ENCODE peak calls at places on chromosome 20, in five cellular contexts. K, D, B, J and U are unnamed samples.

GRCh38 chr20:43833511-43834395 is 80.9 kb upstream of the TOX2 start:
- DNase-seq in K (no peak), D (no peak), B (no peak), J (no peak), U (no peak)

GRCh38 chr20:10551732-10552724 is 116.9 kb downstream of the SLX4IP start:
- DNase-seq in K (no peak), D (peak), B (no peak), J (peak), U (no peak)

GRCh38 chr20:57022306-57022705 is 244.1 kb downstream of the BMP7 start:
- DNase-seq in K (no peak), D (peak), B (no peak), J (peak), U (peak)

GRCh38 chr20:48329676-48330644 is 497.8 kb downstream of the PREX1 start:
- DNase-seq in K (peak), D (peak), B (no peak), J (peak), U (peak)

GRCh38 chr20:56247954-56248782 is at the start of gene MC3R:
- DNase-seq in K (peak), D (peak), B (no peak), J (peak), U (peak)

GRCh38 chr20:48405909-48406308 is 421.9 kb downstream of the PREX1 start:
- DNase-seq in K (peak), D (peak), B (no peak), J (no peak), U (no peak)

GRCh38 chr20:49636447-49636846 is 68.5 kb upstream of the PTGIS start:
- DNase-seq in K (no peak), D (no peak), B (no peak), J (no peak), U (no peak)

GRCh38 chr20:61285691-61286090 is 33.6 kb downstream of the CDH4 start:
- DNase-seq in K (no peak), D (no peak), B (no peak), J (no peak), U (no peak)

GRCh38 chr20:58174708-58175287 is 53.7 kb downstream of the ANKRD60 start:
- DNase-seq in K (no peak), D (no peak), B (no peak), J (no peak), U (no peak)

GRCh38 chr20:2163312-2163711 is 61.7 kb downstream of the STK35 start:
- DNase-seq in K (no peak), D (no peak), B (no peak), J (no peak), U (no peak)

GRCh38 chr20:18805881-18806280 is 7.7 kb upstream of the SCP2D1 start:
- DNase-seq in K (no peak), D (no peak), B (no peak), J (no peak), U (no peak)

GRCh38 chr20:44858959-44859358 is 26.5 kb upstream of the YWHAB start:
- DNase-seq in K (no peak), D (peak), B (no peak), J (no peak), U (peak)

GRCh38 chr20:20201639-20202038 is 149.3 kb downstream of the CFAP61 start:
- DNase-seq in K (no peak), D (no peak), B (no peak), J (no peak), U (no peak)

GRCh38 chr20:54254596-54254995 is 46.7 kb downstream of the PFDN4 start:
- DNase-seq in K (no peak), D (no peak), B (no peak), J (no peak), U (no peak)

GRCh38 chr20:44650777-44651493 is 564 bp downstream of the ADA start:
- DNase-seq in K (no peak), D (no peak), B (no peak), J (no peak), U (no peak)

GRCh38 chr20:56610098-56610497 is 19.0 kb upstream of the TFAP2C start:
- DNase-seq in K (no peak), D (no peak), B (no peak), J (no peak), U (no peak)

GRCh38 chr20:44745560-44746366 is at the start of gene KCNK15:
- DNase-seq in K (no peak), D (peak), B (no peak), J (no peak), U (no peak)

GRCh38 chr20:46557231-46557956 is 6.9 kb upstream of the OCSTAMP start:
- DNase-seq in K (no peak), D (no peak), B (no peak), J (no peak), U (no peak)

GRCh38 chr20:33626190-33626589 is 35.9 kb upstream of the C20orf144 start:
- DNase-seq in K (no peak), D (no peak), B (no peak), J (no peak), U (no peak)

GRCh38 chr20:44019638-44020335 is 105.1 kb downstream of the TOX2 start:
- DNase-seq in K (no peak), D (no peak), B (no peak), J (no peak), U (no peak)

GRCh38 chr20:47352332-47353223 is 3.9 kb downstream of the ZMYND8 start:
- DNase-seq in K (no peak), D (no peak), B (no peak), J (no peak), U (peak)

GRCh38 chr20:61608275-61609085 is 356.4 kb downstream of the CDH4 start:
- DNase-seq in K (peak), D (peak), B (no peak), J (no peak), U (no peak)

GRCh38 chr20:49399329-49399728 is 83.1 kb downstream of the KCNB1 start:
- DNase-seq in K (no peak), D (no peak), B (no peak), J (no peak), U (no peak)

GRCh38 chr20:37897008-37897548 is 5.8 kb upstream of the VSTM2L start:
- DNase-seq in K (no peak), D (peak), B (no peak), J (no peak), U (no peak)

GRCh38 chr20:43681468-43681942 is 14.6 kb downstream of the MYBL2 start:
- DNase-seq in K (no peak), D (peak), B (peak), J (no peak), U (no peak)

GRCh38 chr20:46220808-46221207 is 87.5 kb downstream of the CDH22 start:
- DNase-seq in K (no peak), D (peak), B (no peak), J (no peak), U (no peak)

GRCh38 chr20:58650181-58650775 is 805 bp upstream of the STX16 start:
- DNase-seq in K (no peak), D (no peak), B (no peak), J (no peak), U (no peak)

GRCh38 chr20:10961651-10962288 is 288.0 kb upstream of the JAG1 start:
- DNase-seq in K (no peak), D (no peak), B (no peak), J (no peak), U (no peak)

GRCh38 chr20:38854654-38855066 is 49.2 kb downstream of the PPP1R16B start:
- DNase-seq in K (no peak), D (peak), B (no peak), J (no peak), U (no peak)

GRCh38 chr20:42192321-42192720 is 574.1 kb upstream of the CHD6 start:
- DNase-seq in K (no peak), D (no peak), B (no peak), J (no peak), U (no peak)

GRCh38 chr20:45138451-45139300 is 14.4 kb upstream of the WFDC12 start:
- DNase-seq in K (peak), D (peak), B (no peak), J (peak), U (peak)

GRCh38 chr20:32595143-32595542 is 10.0 kb upstream of the NOL4L start:
- DNase-seq in K (no peak), D (no peak), B (no peak), J (no peak), U (no peak)

GRCh38 chr20:38343107-38343797 is 3.0 kb upstream of the LBP start:
- DNase-seq in K (peak), D (peak), B (no peak), J (no peak), U (no peak)

GRCh38 chr20:46323557-46323956 is 15.3 kb upstream of the CDH22 start:
- DNase-seq in K (no peak), D (no peak), B (no peak), J (no peak), U (no peak)

GRCh38 chr20:9241232-9241692 is 172.4 kb downstream of the PLCB4 start:
- DNase-seq in K (no peak), D (no peak), B (no peak), J (no peak), U (no peak)

GRCh38 chr20:10433014-10433622 is 904 bp downstream of the MKKS start:
- DNase-seq in K (peak), D (no peak), B (no peak), J (no peak), U (no peak)

GRCh38 chr20:47464380-47465101 is 37.1 kb upstream of the NCOA3 start:
- DNase-seq in K (peak), D (peak), B (no peak), J (no peak), U (peak)

GRCh38 chr20:33910529-33911327 is 83.0 kb upstream of the RALY start:
- DNase-seq in K (no peak), D (no peak), B (no peak), J (no peak), U (no peak)

DNA sequence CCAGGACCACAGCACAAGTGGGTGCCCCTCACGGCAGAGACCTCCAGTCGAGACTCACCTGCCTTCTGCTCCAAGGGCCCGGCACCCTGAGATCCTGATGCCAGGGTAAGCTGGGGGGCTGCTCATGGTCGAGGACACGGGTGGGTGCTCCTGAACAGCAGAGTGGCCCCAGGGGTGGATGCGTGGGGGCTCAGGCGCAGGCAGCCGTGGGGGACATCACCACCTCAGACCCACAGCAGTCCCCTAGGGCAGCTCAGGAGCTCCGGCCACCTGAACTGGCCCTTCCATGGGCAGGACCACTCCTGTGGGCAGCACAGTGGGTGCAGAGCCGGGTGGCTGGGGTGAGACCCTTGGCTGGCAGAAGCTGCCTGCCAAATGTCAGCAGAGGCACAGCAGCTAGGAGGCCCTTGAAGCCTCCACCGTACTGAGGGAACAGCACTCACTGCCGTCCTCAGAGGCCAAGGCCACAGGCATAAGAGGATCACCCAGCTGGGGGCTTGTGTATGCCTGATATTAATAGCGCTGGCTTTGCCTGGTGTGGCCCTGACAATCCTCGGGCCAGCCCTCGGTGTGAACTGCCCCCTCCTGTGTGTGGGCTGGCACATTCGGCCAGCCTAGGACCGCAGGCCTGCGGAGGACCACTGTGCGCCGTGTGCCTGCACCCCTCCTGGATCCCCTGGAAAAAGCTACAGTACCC is 5.4 kb downstream of the UCKL1 start:
- DNase-seq in K (no peak), D (no peak), B (no peak), J (no peak), U (no peak)
- TF ChIP-seq POLR2A in K (no peak), D (no peak), B (no peak), J (no peak), U (no peak)

GRCh38 chr20:17654649-17655285 is 27.3 kb downstream of the RRBP1 start:
- DNase-seq in K (peak), D (peak), B (no peak), J (no peak), U (peak)
- TF ChIP-seq CHD2 in K (no peak), D (no peak), B (no peak), J (no peak), U (no peak)

GRCh38 chr20:35617397-35618031 is 1.9 kb downstream of the SPAG4 start:
- DNase-seq in K (peak), D (peak), B (peak), J (no peak), U (peak)

GRCh38 chr20:35616465-35617396 is 1.1 kb downstream of the SPAG4 start:
- DNase-seq in K (peak), D (peak), B (peak), J (no peak), U (peak)

GRCh38 chr20:35618032-35618371 is 2.4 kb downstream of the SPAG4 start:
- DNase-seq in K (no peak), D (no peak), B (no peak), J (no peak), U (no peak)

GRCh38 chr20:35618372-35619131 is 2.9 kb downstream of the SPAG4 start:
- DNase-seq in K (no peak), D (no peak), B (no peak), J (no peak), U (no peak)

GRCh38 chr20:35615667-35616464 is at the start of gene SPAG4:
- DNase-seq in K (no peak), D (peak), B (no peak), J (peak), U (peak)
- TF ChIP-seq POLR2A in K (peak), D (peak), B (peak), J (peak), U (peak)

GRCh38 chr20:50679753-50680105 is 11.6 kb downstream of the RIPOR3 start:
- DNase-seq in K (no peak), D (no peak), B (no peak), J (no peak), U (no peak)

GRCh38 chr20:50675671-50676376 is 15.5 kb downstream of the RIPOR3 start:
- DNase-seq in K (peak), D (peak), B (no peak), J (no peak), U (no peak)

GRCh38 chr20:50680106-50680960 is 11.0 kb downstream of the RIPOR3 start:
- DNase-seq in K (peak), D (no peak), B (no peak), J (no peak), U (no peak)

GRCh38 chr20:50676888-50677287 is 14.5 kb downstream of the RIPOR3 start:
- DNase-seq in K (no peak), D (no peak), B (no peak), J (no peak), U (no peak)

DNA sequence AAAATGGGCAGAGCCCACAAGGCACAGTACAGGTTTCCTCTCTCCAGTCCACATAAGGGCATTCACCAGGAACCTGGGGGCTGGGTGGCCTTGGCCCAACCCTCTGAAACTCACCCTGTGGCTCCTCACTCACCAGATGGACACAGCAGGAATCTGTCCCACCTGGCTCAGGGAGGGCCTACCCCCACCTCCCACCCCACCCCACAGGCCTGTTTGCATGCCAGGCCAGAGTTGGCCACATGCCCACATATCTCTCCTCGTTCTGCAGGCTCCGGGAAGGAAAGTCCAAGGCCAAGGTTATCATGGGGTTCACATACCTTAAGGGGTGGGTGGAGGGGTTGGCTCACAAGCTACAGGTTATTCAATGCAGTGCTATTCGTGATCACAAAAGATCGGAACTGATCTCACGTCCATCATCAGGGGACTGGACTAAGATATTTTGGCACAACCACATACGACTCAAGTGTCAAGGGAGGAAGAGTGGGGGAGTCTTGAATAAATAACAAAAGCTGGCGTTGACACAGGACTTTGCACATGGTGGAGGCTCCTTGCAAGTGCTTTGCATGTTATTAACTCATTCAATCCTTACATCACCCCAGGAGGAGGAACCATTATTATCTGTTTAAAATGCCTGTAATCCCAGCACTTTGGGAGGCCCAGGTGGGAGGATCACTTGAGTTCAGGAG is 13.0 kb downstream of the RIPOR3 start:
- DNase-seq in K (peak), D (peak), B (no peak), J (no peak), U (peak)
- TF ChIP-seq CHD2 in K (no peak), D (no peak), B (no peak), J (no peak), U (no peak)

GRCh38 chr20:25195014-25195961 is at the start of gene ENTPD6:
- DNase-seq in K (peak), D (peak), B (peak), J (no peak), U (peak)
- TF ChIP-seq POLR2A in K (peak), D (peak), B (peak), J (no peak), U (peak)

GRCh38 chr20:36873498-36874189 is 2.3 kb upstream of the TLDC2 start:
- DNase-seq in K (no peak), D (no peak), B (no peak), J (no peak), U (no peak)
- TF ChIP-seq CHD2 in K (no peak), D (no peak), B (no peak), J (no peak), U (no peak)

GRCh38 chr20:22690616-22691179 is 106.3 kb upstream of the FOXA2 start:
- DNase-seq in K (no peak), D (no peak), B (no peak), J (no peak), U (no peak)
- TF ChIP-seq POLR2A in K (no peak), D (no peak), B (no peak), J (no peak), U (no peak)

GRCh38 chr20:6469695-6470094 is 297.8 kb upstream of the BMP2 start:
- DNase-seq in K (no peak), D (no peak), B (no peak), J (no peak), U (no peak)
- TF ChIP-seq CHD2 in K (no peak), D (no peak), B (no peak), J (no peak), U (no peak)